ENCODE peak calls at places on chromosome 21, in seven cellular contexts. F is fibroblast of lung, X is HepG2, V is OCI-LY7, G is A549, U is GM12878, S is MM.1S. P is an unnamed sample.

GRCh38 chr21:41593051-41593783 is 85.3 kb upstream of the TMPRSS2 start:
- DNase-seq in F (no peak), X (no peak), V (no peak), G (no peak), U (no peak), S (no peak), P (no peak)

GRCh38 chr21:16102113-16102512 is 372.3 kb downstream of the USP25 start:
- DNase-seq in F (no peak), X (no peak), V (no peak), G (no peak), U (no peak), S (no peak), P (no peak)

GRCh38 chr21:14739590-14739989 is 193.5 kb upstream of the SAMSN1 start:
- DNase-seq in F (no peak), X (no peak), V (no peak), G (no peak), U (no peak), S (no peak), P (no peak)

GRCh38 chr21:43726686-43727570 is 8.0 kb downstream of the PDXK start:
- DNase-seq in F (no peak), X (no peak), V (no peak), G (peak; percentile 42), U (no peak), S (no peak), P (no peak)

GRCh38 chr21:33661146-33661545 is 18.8 kb downstream of the ITSN1 start:
- DNase-seq in F (no peak), X (no peak), V (no peak), G (no peak), U (no peak), S (no peak), P (no peak)

GRCh38 chr21:43662286-43662685 is 2.9 kb downstream of the RRP1B start:
- DNase-seq in F (no peak), X (no peak), V (no peak), G (no peak), U (no peak), S (no peak), P (no peak)

GRCh38 chr21:44966135-44967081 is 26.6 kb downstream of the SLX9 start:
- DNase-seq in F (no peak), X (no peak), V (no peak), G (no peak), U (no peak), S (no peak), P (no peak)

GRCh38 chr21:16358021-16358420 is 628.2 kb downstream of the USP25 start:
- DNase-seq in F (peak; percentile 30), X (no peak), V (no peak), G (no peak), U (no peak), S (no peak), P (no peak)

GRCh38 chr21:41931041-41931451 is 22.8 kb downstream of the C2CD2 start:
- DNase-seq in F (no peak), X (no peak), V (no peak), G (no peak), U (no peak), S (no peak), P (no peak)

GRCh38 chr21:36828208-36828607 is 129.3 kb downstream of the SIM2 start:
- DNase-seq in F (no peak), X (no peak), V (no peak), G (no peak), U (no peak), S (no peak), P (no peak)

GRCh38 chr21:25506268-25506667 is 101.0 kb downstream of the MRPL39 start:
- DNase-seq in F (no peak), X (no peak), V (no peak), G (no peak), U (no peak), S (no peak), P (no peak)

GRCh38 chr21:37658994-37659458 is 257.2 kb downstream of the KCNJ6 start:
- DNase-seq in F (peak; percentile 75), X (no peak), V (no peak), G (peak; percentile 79), U (no peak), S (no peak), P (no peak)

GRCh38 chr21:24395320-24395933 is 1211.9 kb downstream of the MRPL39 start:
- DNase-seq in F (peak; percentile 6), X (no peak), V (no peak), G (no peak), U (no peak), S (no peak), P (no peak)

GRCh38 chr21:45809421-45809820 is 165.9 kb downstream of the PCBP3 start:
- DNase-seq in F (no peak), X (no peak), V (no peak), G (no peak), U (no peak), S (no peak), P (no peak)

DNA sequence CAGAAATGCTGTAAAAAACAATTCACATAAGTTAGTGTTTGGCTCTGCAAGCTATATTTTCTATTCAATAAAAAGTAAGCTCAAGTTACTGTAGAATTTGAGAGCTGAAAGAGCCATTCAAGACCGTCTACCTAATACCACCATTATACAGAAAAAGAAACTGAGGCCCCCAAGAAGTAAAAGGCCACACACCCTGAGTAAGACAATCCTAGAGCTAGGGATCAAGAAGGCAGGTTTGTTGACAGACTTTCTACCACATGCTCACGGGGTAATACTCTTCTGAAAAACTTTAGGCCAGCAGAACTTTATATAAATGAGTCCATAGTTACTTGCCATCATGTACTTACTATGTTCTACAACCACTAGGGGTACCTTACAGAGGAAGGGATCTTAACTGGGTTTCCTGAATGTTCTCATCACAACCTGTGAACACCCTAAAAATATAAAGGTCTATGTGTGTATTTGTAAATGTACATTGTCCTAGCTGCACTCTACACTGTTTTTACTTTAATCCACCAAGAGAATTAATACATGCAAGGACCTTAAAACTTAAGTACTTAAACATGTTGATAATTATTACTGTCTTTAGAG is 2.7 kb downstream of the PSMG1 start:
- DNase-seq in F (no peak), X (no peak), V (peak; percentile 52), G (peak; percentile 9), U (no peak), S (peak; percentile 40), P (no peak)
- TF ChIP-seq CTCF in F (no peak), X (no peak), V (peak; percentile 76), G (no peak), U (peak; percentile 43), S (peak; percentile 36), P (peak; percentile 40)

GRCh38 chr21:39979321-39979720 is 112.1 kb downstream of the PCP4 start:
- DNase-seq in F (no peak), X (no peak), V (no peak), G (no peak), U (no peak), S (no peak), P (no peak)
- H3K4me2 ChIP-seq in F (no peak overlapping the region), X (no peak overlapping the region), V (no peak overlapping the region), G (no peak overlapping the region), U (no peak overlapping the region), S (no peak overlapping the region), P (no peak overlapping the region)

GRCh38 chr21:40512590-40512989 is 334.4 kb downstream of the DSCAM start:
- DNase-seq in F (no peak), X (no peak), V (peak; percentile 17), G (no peak), U (no peak), S (peak; percentile 31), P (peak; percentile 41)
- TF ChIP-seq CTCF in F (peak; percentile 16), X (peak; percentile 25), V (peak; percentile 81), G (peak; percentile 23), U (peak; percentile 49), S (peak; percentile 72), P (peak; percentile 81)

DNA sequence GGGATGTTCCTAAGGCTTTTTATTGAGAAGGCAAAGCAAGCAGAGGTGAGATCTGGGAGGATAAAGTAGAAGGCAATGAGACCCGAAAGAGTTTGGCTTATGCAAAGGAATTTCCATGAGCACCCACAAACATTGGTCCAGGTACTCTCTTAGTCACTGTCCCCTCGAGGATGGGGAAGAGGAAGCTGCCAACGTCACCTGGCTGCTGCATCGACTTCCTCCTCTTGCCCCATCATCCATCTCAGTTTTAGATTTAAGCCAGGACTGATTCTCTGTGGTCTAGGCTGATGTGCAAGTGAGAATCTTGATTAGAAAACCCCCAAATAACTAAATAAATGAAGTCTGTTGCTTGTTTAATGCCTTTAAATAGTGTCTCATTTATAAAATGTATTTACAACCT is 28.7 kb downstream of the RUNX1 start:
- DNase-seq in F (no peak), X (no peak), V (peak; percentile 48), G (no peak), U (no peak), S (no peak), P (no peak)
- H3K4me2 ChIP-seq in F (no peak overlapping the region), X (peak overlapping the region; percentile 6), V (peak overlapping the region; percentile 47), G (peak overlapping the region; percentile 67), U (no peak overlapping the region), S (no peak overlapping the region), P (no peak overlapping the region)

GRCh38 chr21:21000576-21001175 is 2.5 kb downstream of the NCAM2 start:
- DNase-seq in F (no peak), X (no peak), V (no peak), G (no peak), U (no peak), S (no peak), P (no peak)

GRCh38 chr21:21002137-21002536 is 3.9 kb downstream of the NCAM2 start:
- DNase-seq in F (no peak), X (no peak), V (no peak), G (no peak), U (no peak), S (peak; percentile 30), P (no peak)

GRCh38 chr21:21007606-21008005 is 9.4 kb downstream of the NCAM2 start:
- DNase-seq in F (no peak), X (no peak), V (no peak), G (no peak), U (no peak), S (no peak), P (no peak)

GRCh38 chr21:21001591-21002100 is 3.4 kb downstream of the NCAM2 start:
- DNase-seq in F (no peak), X (no peak), V (no peak), G (no peak), U (no peak), S (peak; percentile 63), P (no peak)

GRCh38 chr21:21003701-21004100 is 5.5 kb downstream of the NCAM2 start:
- DNase-seq in F (peak; percentile 60), X (peak; percentile 29), V (peak; percentile 1), G (peak; percentile 16), U (no peak), S (peak; percentile 42), P (peak; percentile 24)
- TF ChIP-seq CTCF in F (peak; percentile 39), X (peak; percentile 41), V (peak; percentile 60), G (no peak), U (no peak), S (peak; percentile 57), P (peak; percentile 64)

GRCh38 chr21:27480841-27481261 is 514.0 kb upstream of the ADAMTS5 start:
- DNase-seq in F (no peak), X (no peak), V (no peak), G (no peak), U (no peak), S (peak; percentile 83), P (peak; percentile 18)
- H3K4me2 ChIP-seq in F (no peak overlapping the region), X (no peak overlapping the region), V (no peak overlapping the region), G (no peak overlapping the region), U (no peak overlapping the region), S (peak overlapping the region; percentile 33), P (no peak overlapping the region)

P was measured in DND-41.